ENCODE peak calls at places on chromosome 15, in six cellular contexts. G is A549, V is K562, S is HepG2, U is endothelial cell of umbilical vein, R is GM12878. B is an unnamed sample.

GRCh38 chr15:37031198-37031597 is 69.2 kb downstream of the MEIS2 start:
- DNase-seq in R (no peak), G (no peak), V (no peak), S (no peak), U (no peak), B (no peak)

GRCh38 chr15:84595660-84596059 is 5.1 kb upstream of the ZSCAN2 start:
- DNase-seq in G (no peak), U (no peak), R (no peak), V (no peak), S (no peak), B (peak)

GRCh38 chr15:70090436-70091291 is 7.1 kb downstream of the TLE3 start:
- DNase-seq in U (no peak), G (no peak), S (no peak), R (no peak), V (no peak), B (no peak)

GRCh38 chr15:50697109-50697797 is 10.7 kb upstream of the TRPM7 start:
- DNase-seq in U (no peak), S (no peak), V (no peak), G (no peak), R (no peak), B (no peak)

GRCh38 chr15:99143655-99144610 is 39.1 kb downstream of the SYNM start:
- DNase-seq in G (no peak), S (peak), U (no peak), V (no peak), R (no peak), B (no peak)

GRCh38 chr15:62153228-62153627 is 11.9 kb downstream of the C2CD4B start:
- DNase-seq in G (no peak), U (no peak), S (no peak), V (no peak), R (no peak), B (no peak)

GRCh38 chr15:67187351-67187854 is 67.1 kb downstream of the AAGAB start:
- DNase-seq in R (no peak), V (no peak), S (no peak), G (peak), U (no peak), B (no peak)

GRCh38 chr15:76987896-76988860 is 6.7 kb upstream of the PSTPIP1 start:
- DNase-seq in G (no peak), S (no peak), U (no peak), R (peak), V (peak), B (peak)

GRCh38 chr15:80966431-80967197 is 23.0 kb downstream of the MESD start:
- DNase-seq in G (no peak), V (no peak), R (no peak), S (no peak), U (no peak), B (no peak)

GRCh38 chr15:75947117-75947516 is 43.4 kb downstream of the FBXO22 start:
- DNase-seq in R (no peak), S (no peak), G (peak), V (no peak), U (no peak), B (no peak)

GRCh38 chr15:32838820-32839219 is 121.0 kb downstream of the GREM1 start:
- DNase-seq in R (no peak), V (peak), S (peak), G (peak), U (peak), B (no peak)

GRCh38 chr15:49145651-49146609 is 9.5 kb downstream of the COPS2 start:
- DNase-seq in V (peak), R (no peak), S (peak), U (peak), G (peak), B (peak)

DNA sequence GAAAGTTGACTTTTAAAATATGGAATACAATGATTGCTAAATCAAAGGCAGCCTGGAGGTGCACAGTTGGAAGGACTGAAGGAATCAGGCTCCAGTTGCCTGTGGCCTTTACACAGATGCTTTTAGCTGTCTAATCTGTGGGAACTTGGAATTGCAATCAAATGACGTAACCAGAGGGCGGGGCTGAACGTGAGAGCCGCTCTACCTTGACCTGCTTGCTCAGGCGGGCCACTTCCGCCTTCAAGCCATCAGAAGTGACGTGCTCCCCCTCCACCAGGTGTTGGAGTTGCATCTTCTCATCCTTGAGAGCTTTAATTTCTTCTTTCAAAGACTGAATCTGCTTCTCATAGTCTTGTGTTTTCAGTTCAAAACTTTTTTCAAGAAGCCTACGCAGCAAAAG is 37.7 kb upstream of the GNB5 start:
- DNase-seq in V (peak), S (peak), G (peak), R (no peak), U (no peak), B (no peak)
- TF ChIP-seq MYC in V (no peak), S (no peak), G (no peak), R (no peak), U (no peak), B (no peak)

DNA sequence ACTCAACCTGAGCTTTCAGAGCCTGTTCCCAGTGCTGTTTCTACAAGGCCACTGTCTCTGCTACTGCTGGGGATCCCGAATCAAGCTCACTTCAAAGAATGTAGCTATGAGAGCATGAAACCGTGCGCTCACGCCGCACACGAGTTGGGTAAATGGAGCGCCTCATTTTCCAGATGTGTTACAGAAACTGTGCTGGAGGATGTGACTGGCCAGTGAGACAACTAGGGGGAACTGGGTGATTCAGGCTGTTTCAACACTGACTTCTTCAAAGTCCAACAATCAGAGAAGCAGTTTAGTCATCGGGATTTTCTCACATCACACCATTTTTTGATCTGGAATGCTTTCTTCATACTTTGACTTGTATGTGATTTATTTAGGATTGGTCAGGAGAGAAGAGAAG is 3.5 kb downstream of the ZNF710 start:
- DNase-seq in G (peak), R (no peak), U (peak), S (peak), V (no peak), B (peak)
- TF ChIP-seq POLR2A in G (no peak), R (no peak), U (no peak), S (peak), V (no peak), B (peak)

GRCh38 chr15:89243691-89244511 is at the start of gene FANCI:
- DNase-seq in U (peak), V (peak), S (peak), R (peak), G (peak), B (peak)
- TF ChIP-seq CTCF in U (peak), V (peak), S (peak), R (peak), G (peak), B (peak)

DNA sequence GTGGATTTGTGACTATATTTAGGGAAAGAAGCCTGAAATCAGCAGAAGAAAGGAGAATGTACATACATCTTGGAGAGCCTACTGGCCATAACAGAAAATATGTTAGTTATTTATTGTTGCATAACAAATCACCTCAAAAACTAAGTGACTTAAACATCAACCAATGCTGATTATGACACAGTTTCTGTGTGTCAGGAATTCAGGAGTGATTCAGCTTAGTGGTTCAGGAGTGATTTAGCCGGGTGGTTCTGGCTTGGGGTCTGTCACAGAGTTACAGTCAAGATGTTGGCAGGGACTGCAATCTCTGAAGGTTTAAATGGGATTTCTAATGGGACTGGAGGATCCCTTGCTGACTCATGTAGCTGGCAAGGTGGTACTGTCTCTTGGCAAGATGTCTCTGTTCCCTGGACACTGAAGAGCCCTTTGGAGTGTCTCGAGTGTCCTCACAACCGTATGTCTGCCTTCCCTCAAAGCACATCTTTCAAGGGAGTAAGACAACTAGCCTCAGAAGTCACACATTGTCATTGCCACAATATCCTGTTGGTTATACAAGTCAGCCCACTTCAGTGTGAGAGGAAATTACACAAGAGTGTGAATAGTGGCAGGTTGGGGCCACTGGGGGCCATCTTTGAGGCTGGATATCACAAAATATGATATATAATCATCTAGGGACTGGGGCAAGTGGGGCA is 248.9 kb downstream of the SV2B start:
- DNase-seq in U (no peak), G (no peak), V (no peak), R (no peak), S (no peak), B (peak)
- TF ChIP-seq MYC in U (no peak), G (no peak), V (no peak), R (no peak), S (no peak), B (no peak)

GRCh38 chr15:40410476-40410875 is 4.9 kb downstream of the IVD start:
- DNase-seq in U (no peak), S (no peak), R (no peak), V (no peak), G (no peak), B (no peak)

GRCh38 chr15:40409366-40409765 is 3.8 kb downstream of the IVD start:
- DNase-seq in V (no peak), G (no peak), U (no peak), R (no peak), S (no peak), B (no peak)

GRCh38 chr15:40407343-40407990 is 1.9 kb downstream of the IVD start:
- DNase-seq in V (no peak), G (no peak), R (peak), U (no peak), S (no peak), B (peak)

GRCh38 chr15:40405501-40406381 is at the start of gene IVD:
- DNase-seq in S (peak), U (peak), G (peak), V (no peak), R (peak), B (peak)
- TF ChIP-seq POLR2A in S (peak), U (peak), G (peak), V (no peak), R (peak), B (peak)

GRCh38 chr15:79769081-79769481 is 127.7 kb downstream of the MTHFS start:
- DNase-seq in U (no peak), G (peak), V (peak), S (peak), R (no peak), B (peak)
- TF ChIP-seq CTCF in U (no peak), G (peak), V (peak), S (peak), R (peak), B (peak)

GRCh38 chr15:100434038-100434437 is 92.3 kb upstream of the ADAMTS17 start:
- DNase-seq in G (no peak), R (no peak), V (no peak), S (no peak), U (no peak), B (no peak)

GRCh38 chr15:100433304-100433703 is 91.5 kb upstream of the ADAMTS17 start:
- DNase-seq in G (no peak), S (no peak), R (no peak), V (no peak), U (no peak), B (peak)

GRCh38 chr15:100437261-100437660 is 91.5 kb downstream of the CERS3 start:
- DNase-seq in G (no peak), U (no peak), V (no peak), R (no peak), S (no peak), B (no peak)

GRCh38 chr15:100439566-100439965 is 89.2 kb downstream of the CERS3 start:
- DNase-seq in U (no peak), G (no peak), R (no peak), S (no peak), V (no peak), B (no peak)

GRCh38 chr15:100438570-100438969 is 90.2 kb downstream of the CERS3 start:
- DNase-seq in V (peak), G (no peak), S (no peak), U (no peak), R (peak), B (peak)
- TF ChIP-seq MYC in V (no peak), G (no peak), S (no peak), U (no peak), R (no peak), B (no peak)

GRCh38 chr15:74786659-74787165 is 4.8 kb downstream of the CSK start:
- DNase-seq in U (no peak), G (no peak), R (no peak), V (no peak), S (no peak), B (peak)
- TF ChIP-seq POLR2A in U (no peak), G (no peak), R (peak), V (no peak), S (no peak), B (no peak)

GRCh38 chr15:71228403-71228802 is 113.1 kb downstream of the THSD4 start:
- DNase-seq in R (no peak), U (no peak), S (no peak), G (no peak), V (no peak), B (no peak)

GRCh38 chr15:71224024-71224423 is 108.8 kb downstream of the THSD4 start:
- DNase-seq in G (no peak), U (no peak), S (no peak), R (no peak), V (no peak), B (no peak)

GRCh38 chr15:71230303-71230702 is 115.0 kb downstream of the THSD4 start:
- DNase-seq in S (no peak), U (no peak), G (no peak), V (peak), R (no peak), B (no peak)

GRCh38 chr15:71223516-71223915 is 108.2 kb downstream of the THSD4 start:
- DNase-seq in G (no peak), V (no peak), S (no peak), R (no peak), U (no peak), B (no peak)

DNA sequence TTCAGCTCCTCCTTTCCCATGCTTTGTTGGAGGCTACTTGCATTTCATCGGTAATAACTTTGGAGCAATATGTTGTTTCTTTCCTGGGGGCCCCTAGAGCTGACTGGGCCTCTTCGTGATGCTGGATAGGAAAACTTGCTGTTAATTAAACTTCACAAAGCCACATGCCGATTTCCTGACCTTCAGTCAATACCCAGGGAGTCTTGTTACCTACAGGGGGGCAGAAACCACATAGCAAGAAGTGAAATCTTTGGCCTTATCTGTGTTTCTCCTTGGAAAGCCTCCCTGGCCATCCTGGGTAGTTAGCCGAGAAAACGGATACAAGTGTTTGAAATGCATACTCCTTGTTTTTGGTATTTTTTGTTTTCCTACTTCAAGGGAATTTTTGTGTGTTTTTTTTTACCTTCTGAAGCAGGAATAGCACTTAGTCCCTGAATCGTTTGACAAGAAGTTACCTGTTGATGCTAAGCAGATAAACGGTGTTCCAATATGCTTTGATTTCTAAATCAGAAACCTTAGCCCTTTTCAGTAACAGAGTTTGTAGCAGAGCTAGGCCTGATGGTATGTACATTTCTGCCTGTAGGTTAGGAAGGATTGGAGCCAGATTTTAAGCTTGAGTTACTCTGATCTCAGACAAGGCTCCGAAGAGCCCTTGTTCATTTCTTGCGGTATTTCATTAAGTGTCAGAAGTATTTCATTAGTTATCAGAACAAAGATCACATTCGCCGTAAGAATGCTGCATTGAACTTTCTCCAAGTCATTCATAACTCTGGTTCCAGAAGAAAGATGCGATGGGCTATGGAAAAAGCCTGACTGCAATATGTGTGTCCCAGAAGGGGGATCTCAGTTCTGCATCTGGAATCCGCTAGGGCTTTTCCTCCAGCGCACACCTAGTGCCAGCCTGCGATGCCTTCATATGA is 111.5 kb downstream of the THSD4 start:
- DNase-seq in S (no peak), U (no peak), V (no peak), R (no peak), G (no peak), B (no peak)
- TF ChIP-seq CTCF in S (no peak), U (no peak), V (no peak), R (no peak), G (no peak), B (no peak)

DNA sequence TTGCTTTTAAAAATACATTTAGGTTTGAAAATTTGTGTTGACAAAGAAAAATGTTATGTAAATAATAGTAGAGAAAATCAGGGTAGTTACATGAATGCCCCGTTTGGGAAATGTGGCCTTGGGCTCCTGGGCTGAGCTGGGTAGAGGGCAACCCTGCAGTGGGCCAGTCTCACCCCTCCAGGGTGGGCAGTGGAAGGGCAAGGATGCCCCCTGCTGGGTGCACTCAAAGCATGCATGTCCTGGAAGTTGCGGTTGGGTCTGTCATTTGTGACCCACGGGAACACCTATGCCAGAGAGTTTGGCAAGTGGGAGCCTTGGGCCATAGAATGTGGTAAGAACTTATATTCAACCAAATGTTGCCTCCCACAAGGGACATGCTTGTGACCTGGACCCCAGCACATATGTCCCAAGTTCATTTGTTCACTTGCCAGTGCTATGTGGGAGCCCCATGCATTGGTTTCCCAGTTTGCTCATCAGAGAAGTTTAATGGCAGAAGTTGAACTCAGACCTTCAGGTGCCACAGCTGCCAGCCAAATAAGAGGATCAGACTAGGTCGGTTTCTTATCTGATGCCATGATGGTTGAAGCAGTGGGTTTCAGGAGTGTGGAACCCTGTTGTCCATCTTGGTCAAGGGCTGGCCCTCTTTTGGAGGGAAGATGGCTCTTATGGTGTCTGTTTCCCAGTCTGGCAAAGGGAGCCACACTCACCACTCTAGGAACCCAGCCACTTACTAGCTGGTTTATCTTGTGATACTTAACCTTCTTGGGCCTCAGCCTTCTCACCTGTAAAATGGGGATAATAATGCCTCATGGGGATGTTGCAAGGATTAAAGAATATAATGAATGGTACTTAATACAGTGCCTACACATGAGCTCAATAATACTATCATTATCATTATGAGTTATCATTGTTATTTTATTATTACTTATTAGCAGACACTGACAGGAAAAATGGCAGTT is 2.5 kb upstream of the PLCB2 start:
- DNase-seq in U (peak), R (peak), G (peak), S (peak), V (peak), B (peak)
- TF ChIP-seq MYC in U (no peak), R (no peak), G (no peak), S (no peak), V (no peak), B (peak)